ENCODE peak calls at places on chromosomes 16 and 17, in four cellular contexts. M is H1, L is K562, G is GM12878. Z is an unnamed sample.

GRCh38 chr17:76155988-76156661 is 15.1 kb upstream of the FOXJ1 start:
- DNase-seq in L (no peak), G (no peak), M (no peak), Z (no peak)

GRCh38 chr17:4934173-4934979 is 2.3 kb downstream of the GP1BA start:
- DNase-seq in L (peak; percentile 30), M (no peak), G (no peak), Z (peak; percentile 46)

GRCh38 chr17:28100936-28101335 is 58.5 kb downstream of the NLK start:
- DNase-seq in L (no peak), M (no peak), G (no peak), Z (no peak)

GRCh38 chr16:23869052-23869451 is 33.3 kb downstream of the PRKCB start:
- DNase-seq in M (no peak), G (no peak), L (no peak), Z (no peak)

GRCh38 chr16:66478733-66479511 is 51.8 kb downstream of the BEAN1 start:
- DNase-seq in L (peak; percentile 78), G (peak; percentile 16), M (peak; percentile 59), Z (peak; percentile 63)

GRCh38 chr16:20942271-20942670 is 41.7 kb downstream of the LYRM1 start:
- DNase-seq in M (no peak), G (no peak), L (no peak), Z (no peak)

GRCh38 chr17:27454089-27454488 is 2.2 kb upstream of the KSR1 start:
- DNase-seq in G (no peak), L (no peak), M (no peak), Z (no peak)

GRCh38 chr16:52408197-52408845 is 138.6 kb downstream of the TOX3 start:
- DNase-seq in G (no peak), L (no peak), M (no peak), Z (peak; percentile 91)

GRCh38 chr16:9383281-9383680 is 291.8 kb downstream of the HAPSTR1 start:
- DNase-seq in G (no peak), M (no peak), L (no peak), Z (no peak)

GRCh38 chr17:34110315-34110714 is 144.8 kb upstream of the CCL2 start:
- DNase-seq in M (no peak), G (no peak), L (no peak), Z (no peak)

GRCh38 chr16:33877-34707 is 19.3 kb downstream of the POLR3K start:
- DNase-seq in G (no peak), M (no peak), L (no peak), Z (no peak)

GRCh38 chr17:28467456-28468025 is 5.9 kb upstream of the SLC13A2 start:
- DNase-seq in M (no peak), L (no peak), G (no peak), Z (no peak)

GRCh38 chr16:77956231-77956630 is 66.1 kb upstream of the CLEC3A start:
- DNase-seq in L (no peak), G (no peak), M (no peak), Z (no peak)

DNA sequence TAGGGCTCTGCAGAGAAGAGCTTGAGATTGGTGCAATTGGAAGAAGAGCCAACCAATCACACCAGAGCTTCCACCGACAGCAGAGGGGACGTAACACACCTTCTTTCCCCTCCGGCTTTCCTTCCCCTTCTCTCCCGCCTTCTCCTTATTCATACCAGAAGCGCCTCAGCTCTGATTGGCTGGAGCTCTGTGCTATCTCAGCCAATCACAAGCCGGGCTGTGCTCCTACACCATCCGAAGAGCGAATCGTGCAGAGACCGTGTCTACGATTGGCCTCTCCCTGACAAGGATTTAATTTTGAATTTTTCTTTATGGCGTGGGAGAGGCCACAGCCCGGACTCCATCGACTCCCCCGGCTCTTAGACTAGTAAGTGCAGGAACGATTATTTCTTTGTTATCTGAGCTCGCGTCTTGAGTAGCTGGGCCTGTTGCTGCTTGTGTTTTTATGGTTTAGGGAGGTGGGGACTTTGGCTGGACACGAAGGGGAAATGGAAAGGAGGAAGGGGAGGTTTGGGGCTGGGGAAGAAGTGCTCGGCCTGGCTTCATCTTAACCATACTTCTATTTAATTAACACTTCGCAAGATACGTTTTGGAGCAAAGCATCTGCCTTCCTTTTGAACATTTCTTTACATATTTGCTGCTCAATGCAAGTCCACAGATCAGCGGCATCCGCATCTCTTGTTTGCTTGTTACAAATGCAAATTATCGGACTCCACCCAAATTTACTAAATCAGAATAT is at the start of gene PRR11:
- DNase-seq in L (peak; percentile 98), M (no peak), G (no peak), Z (peak; percentile 100)
- TF ChIP-seq ATF3 in L (no peak), M (no peak), G (no peak), Z (no peak)

DNA sequence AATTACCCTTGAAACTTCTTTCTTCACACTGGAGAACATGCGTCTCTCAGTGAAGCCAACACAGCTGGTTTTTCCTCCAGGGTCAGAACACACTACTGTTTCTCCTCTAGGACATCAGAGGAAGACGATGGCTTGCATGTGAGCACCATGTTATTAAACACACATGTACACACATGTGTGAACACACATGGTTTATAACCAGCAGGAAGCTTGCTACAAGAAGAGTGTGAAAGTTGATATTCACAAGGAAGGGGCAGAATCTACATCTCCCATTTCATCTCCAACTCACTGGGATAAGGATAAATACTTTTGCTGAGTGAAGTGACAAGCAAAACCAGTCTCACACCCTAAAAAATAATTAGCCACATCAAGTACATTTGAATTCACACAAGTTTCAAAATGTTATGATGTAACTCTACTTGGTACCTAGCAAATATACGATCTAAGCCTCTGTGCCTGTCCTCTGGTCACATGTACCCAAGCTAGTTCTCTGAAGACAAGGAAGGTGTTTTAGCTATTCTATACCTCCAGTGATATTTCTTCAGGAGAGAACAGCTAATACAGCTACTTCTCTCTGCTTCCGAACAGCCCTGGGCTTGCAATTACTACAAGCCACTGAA is 127.7 kb downstream of the PARN start:
- DNase-seq in M (no peak), G (no peak), L (no peak), Z (no peak)
- TF ChIP-seq RFX5 in M (no peak), G (no peak), L (no peak), Z (no peak)

GRCh38 chr16:71628810-71629209 is 2.8 kb downstream of the MARVELD3 start:
- DNase-seq in G (no peak), L (no peak), M (no peak), Z (no peak)
- TF ChIP-seq GABPA in G (no peak), L (no peak), M (no peak), Z (no peak)

GRCh38 chr17:17750881-17751280 is 69.6 kb downstream of the RAI1 start:
- DNase-seq in M (no peak), G (peak; percentile 47), L (no peak), Z (no peak)

GRCh38 chr17:17748604-17749003 is 67.3 kb downstream of the RAI1 start:
- DNase-seq in G (no peak), L (no peak), M (no peak), Z (no peak)

GRCh38 chr17:17751489-17751995 is 70.3 kb downstream of the RAI1 start:
- DNase-seq in L (no peak), G (no peak), M (no peak), Z (no peak)

GRCh38 chr17:17749025-17749772 is 67.9 kb downstream of the RAI1 start:
- DNase-seq in L (no peak), G (no peak), M (no peak), Z (no peak)

GRCh38 chr17:17749921-17750320 is 68.7 kb downstream of the RAI1 start:
- DNase-seq in L (peak; percentile 66), M (peak; percentile 69), G (peak; percentile 51), Z (peak; percentile 36)
- TF ChIP-seq ATF3 in L (no peak), M (peak; percentile 93), G (peak; percentile 86), Z (no peak)

DNA sequence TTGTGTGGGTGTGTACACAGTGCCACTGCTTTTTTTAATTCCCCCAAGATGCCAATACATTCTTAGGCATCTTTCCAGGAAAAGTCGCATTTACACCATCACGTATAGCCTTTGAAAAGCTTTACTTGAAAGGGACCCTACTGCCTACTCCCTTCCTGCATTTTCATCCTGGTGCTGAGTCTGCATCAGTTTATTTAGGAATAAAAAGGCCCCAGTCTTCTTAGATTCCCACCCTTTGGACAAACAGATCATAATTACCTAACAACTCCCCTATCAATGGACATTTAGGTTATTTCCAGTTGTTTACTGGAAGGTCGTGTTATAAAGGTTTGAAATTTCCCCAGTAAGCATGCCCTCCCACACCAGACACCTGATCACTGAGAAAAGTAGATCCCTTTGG is 54.9 kb downstream of the CLEC16A start:
- DNase-seq in L (no peak), G (no peak), M (no peak), Z (no peak)
- TF ChIP-seq RFX5 in L (no peak), G (no peak), M (no peak), Z (no peak)

DNA sequence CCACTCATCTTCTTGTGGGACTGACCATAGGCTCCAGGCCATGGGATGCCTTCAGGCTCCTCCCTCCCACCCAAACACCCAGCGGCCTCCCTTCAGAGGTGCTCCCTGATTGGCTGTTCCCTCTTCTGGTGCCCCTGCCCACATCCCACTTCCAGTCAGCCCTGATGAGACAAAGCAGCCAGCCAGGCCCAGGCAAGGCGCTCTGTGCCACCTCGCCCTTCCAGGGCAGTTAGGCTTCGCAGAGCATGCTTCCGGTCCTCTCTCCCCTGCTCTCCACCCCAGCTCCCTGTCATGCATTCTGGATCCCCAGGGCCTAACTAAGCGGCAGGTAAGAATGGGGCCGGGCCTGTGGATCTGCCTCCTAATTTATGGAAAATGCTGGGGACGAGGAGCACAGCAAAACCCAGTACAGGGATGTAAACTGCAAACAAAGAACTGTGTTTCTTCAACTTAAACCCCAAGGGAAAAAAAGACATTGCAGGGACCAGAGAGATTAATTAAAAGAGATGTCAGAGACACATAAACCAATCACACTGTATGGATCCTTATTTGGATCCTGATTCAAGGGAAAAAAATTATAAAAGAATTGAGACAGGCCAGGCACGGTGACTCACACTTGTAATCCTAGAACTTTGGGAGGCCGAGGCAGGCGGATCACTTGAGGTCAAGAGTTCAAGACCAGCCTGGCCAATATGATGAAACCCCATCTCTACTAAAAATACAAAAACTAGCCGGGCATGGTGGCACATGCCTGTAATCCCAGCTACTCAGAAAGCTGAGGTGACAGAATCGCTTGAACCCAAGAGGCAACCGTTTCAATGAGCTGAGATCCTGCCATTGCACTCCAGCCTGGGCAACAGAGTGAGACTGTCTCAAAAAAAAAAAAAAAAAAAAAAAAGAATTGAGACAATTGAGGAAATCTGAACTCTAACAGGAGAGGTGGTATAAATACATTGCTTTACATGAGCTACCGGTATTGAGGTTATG is 26.0 kb downstream of the ZDHHC7 start:
- DNase-seq in G (no peak), L (peak; percentile 41), M (no peak), Z (no peak)
- TF ChIP-seq GABPA in G (no peak), L (no peak), M (no peak), Z (no peak)

DNA sequence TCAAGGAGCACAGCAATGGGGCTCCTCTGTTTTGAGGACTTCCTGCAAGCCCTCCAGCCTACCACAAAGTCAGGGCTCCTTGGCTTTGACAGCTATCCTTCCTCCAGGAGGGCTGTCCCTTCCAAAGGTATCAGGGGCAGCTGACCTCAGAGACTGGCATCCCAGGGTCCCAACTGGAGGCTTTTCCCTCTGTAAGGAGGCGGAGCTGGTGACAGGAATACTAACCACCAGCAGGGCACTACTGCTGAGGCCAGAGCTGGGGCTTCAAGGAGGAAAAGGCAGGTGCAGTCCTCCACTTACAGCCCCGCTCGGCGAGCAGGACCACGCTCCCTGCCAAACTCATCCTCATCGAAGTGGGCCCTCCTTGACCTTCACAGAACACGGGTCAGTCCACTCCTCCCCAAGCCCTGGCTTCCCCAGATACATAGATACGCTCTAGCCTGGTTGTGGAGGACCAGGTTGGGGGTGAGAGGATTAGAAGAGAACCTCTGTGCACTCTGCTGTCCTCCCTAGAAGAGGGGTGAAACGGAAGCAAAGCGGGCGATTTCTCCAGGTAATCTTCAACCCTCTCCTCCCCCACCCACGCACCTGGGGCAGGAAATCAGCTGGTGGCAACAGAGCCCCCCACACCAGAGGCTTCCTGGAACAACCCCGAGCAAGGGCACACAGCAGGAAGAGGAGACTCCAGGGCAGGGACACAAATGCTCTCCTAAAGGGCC is 20.5 kb downstream of the ST3GAL2 start:
- DNase-seq in G (no peak), M (no peak), L (no peak), Z (no peak)
- TF ChIP-seq ATF3 in G (no peak), M (no peak), L (no peak), Z (no peak)

Z was measured in HepG2.